ENCODE peak calls at places on chromosomes 7 and 10, in ten cellular contexts. One of them, this sample, is unnamed.

GRCh38 chr10:69839696-69840345 is 38.1 kb downstream of the COL13A1 start:
- DNase-seq in uterus: no peak
- DNase-seq in ovary: no peak
- DNase-seq in heart left ventricle: peak
- DNase-seq in transverse colon: no peak
- DNase-seq in IMR-90: peak
- DNase-seq in tibial nerve: no peak
- DNase-seq in HCT116: no peak
- DNase-seq in testis: no peak
- DNase-seq in H1: no peak
- DNase-seq in this sample: no peak

GRCh38 chr10:30803901-30804322 is 174.4 kb upstream of the LYZL2 start:
- DNase-seq in transverse colon: no peak
- DNase-seq in H1: no peak
- DNase-seq in ovary: peak
- DNase-seq in IMR-90: peak
- DNase-seq in HCT116: no peak
- DNase-seq in uterus: peak
- DNase-seq in tibial nerve: peak
- DNase-seq in heart left ventricle: no peak
- DNase-seq in testis: peak
- DNase-seq in this sample: peak

GRCh38 chr7:155426543-155427410 is 31.2 kb upstream of the EN2 start:
- DNase-seq in ovary: no peak
- DNase-seq in uterus: no peak
- DNase-seq in testis: no peak
- DNase-seq in H1: no peak
- DNase-seq in transverse colon: no peak
- DNase-seq in IMR-90: no peak
- DNase-seq in tibial nerve: no peak
- DNase-seq in HCT116: no peak
- DNase-seq in heart left ventricle: peak
- DNase-seq in this sample: no peak

GRCh38 chr10:102633282-102633681 is 11.0 kb upstream of the TRIM8 start:
- DNase-seq in heart left ventricle: peak
- DNase-seq in H1: no peak
- DNase-seq in testis: no peak
- DNase-seq in HCT116: no peak
- DNase-seq in IMR-90: peak
- DNase-seq in tibial nerve: no peak
- DNase-seq in transverse colon: no peak
- DNase-seq in ovary: peak
- DNase-seq in uterus: no peak
- DNase-seq in this sample: no peak

GRCh38 chr7:92586403-92586802 is 3.8 kb downstream of the FAM133B start:
- DNase-seq in testis: no peak
- DNase-seq in uterus: no peak
- DNase-seq in ovary: no peak
- DNase-seq in transverse colon: no peak
- DNase-seq in tibial nerve: no peak
- DNase-seq in H1: no peak
- DNase-seq in IMR-90: peak
- DNase-seq in HCT116: no peak
- DNase-seq in heart left ventricle: no peak
- DNase-seq in this sample: no peak

GRCh38 chr10:80173441-80173840 is 31.9 kb downstream of the ANXA11 start:
- DNase-seq in heart left ventricle: no peak
- DNase-seq in HCT116: no peak
- DNase-seq in uterus: no peak
- DNase-seq in IMR-90: no peak
- DNase-seq in testis: no peak
- DNase-seq in transverse colon: no peak
- DNase-seq in tibial nerve: no peak
- DNase-seq in ovary: no peak
- DNase-seq in H1: no peak
- DNase-seq in this sample: no peak

GRCh38 chr10:13219685-13220670 is 14.2 kb downstream of the UCMA start:
- DNase-seq in transverse colon: peak
- DNase-seq in uterus: no peak
- DNase-seq in heart left ventricle: no peak
- DNase-seq in H1: peak
- DNase-seq in tibial nerve: no peak
- DNase-seq in testis: no peak
- DNase-seq in ovary: no peak
- DNase-seq in IMR-90: peak
- DNase-seq in HCT116: peak
- DNase-seq in this sample: peak

GRCh38 chr7:7732566-7733290 is 14.3 kb upstream of the RPA3 start:
- DNase-seq in uterus: no peak
- DNase-seq in heart left ventricle: no peak
- DNase-seq in tibial nerve: no peak
- DNase-seq in ovary: no peak
- DNase-seq in testis: no peak
- DNase-seq in transverse colon: no peak
- DNase-seq in HCT116: no peak
- DNase-seq in H1: no peak
- DNase-seq in IMR-90: peak
- DNase-seq in this sample: no peak

GRCh38 chr7:22728416-22729029 is 1.5 kb downstream of the IL6 start:
- DNase-seq in tibial nerve: no peak
- DNase-seq in heart left ventricle: no peak
- DNase-seq in IMR-90: peak
- DNase-seq in uterus: no peak
- DNase-seq in testis: no peak
- DNase-seq in H1: no peak
- DNase-seq in HCT116: peak
- DNase-seq in transverse colon: no peak
- DNase-seq in ovary: no peak
- DNase-seq in this sample: no peak

GRCh38 chr7:70833726-70834125 is 298.2 kb upstream of the GALNT17 start:
- DNase-seq in uterus: no peak
- DNase-seq in heart left ventricle: no peak
- DNase-seq in testis: no peak
- DNase-seq in tibial nerve: no peak
- DNase-seq in transverse colon: no peak
- DNase-seq in ovary: no peak
- DNase-seq in IMR-90: peak
- DNase-seq in HCT116: no peak
- DNase-seq in H1: no peak
- DNase-seq in this sample: no peak

GRCh38 chr10:116742367-116743265 is at the start of gene HSPA12A:
- DNase-seq in H1: peak
- DNase-seq in testis: peak
- DNase-seq in heart left ventricle: peak
- DNase-seq in tibial nerve: peak
- DNase-seq in HCT116: peak
- DNase-seq in IMR-90: peak
- DNase-seq in ovary: peak
- DNase-seq in uterus: peak
- DNase-seq in transverse colon: peak
- DNase-seq in this sample: peak

GRCh38 chr10:105785721-105786120 is 1144.6 kb downstream of the SORCS3 start:
- DNase-seq in H1: no peak
- DNase-seq in heart left ventricle: no peak
- DNase-seq in IMR-90: no peak
- DNase-seq in ovary: no peak
- DNase-seq in testis: no peak
- DNase-seq in transverse colon: no peak
- DNase-seq in HCT116: no peak
- DNase-seq in tibial nerve: no peak
- DNase-seq in uterus: no peak
- DNase-seq in this sample: no peak

GRCh38 chr10:50932113-50932512 is 46.7 kb upstream of the A1CF start:
- DNase-seq in IMR-90: peak
- DNase-seq in testis: no peak
- DNase-seq in heart left ventricle: no peak
- DNase-seq in ovary: no peak
- DNase-seq in tibial nerve: no peak
- DNase-seq in H1: no peak
- DNase-seq in uterus: no peak
- DNase-seq in transverse colon: no peak
- DNase-seq in HCT116: no peak
- DNase-seq in this sample: no peak

DNA sequence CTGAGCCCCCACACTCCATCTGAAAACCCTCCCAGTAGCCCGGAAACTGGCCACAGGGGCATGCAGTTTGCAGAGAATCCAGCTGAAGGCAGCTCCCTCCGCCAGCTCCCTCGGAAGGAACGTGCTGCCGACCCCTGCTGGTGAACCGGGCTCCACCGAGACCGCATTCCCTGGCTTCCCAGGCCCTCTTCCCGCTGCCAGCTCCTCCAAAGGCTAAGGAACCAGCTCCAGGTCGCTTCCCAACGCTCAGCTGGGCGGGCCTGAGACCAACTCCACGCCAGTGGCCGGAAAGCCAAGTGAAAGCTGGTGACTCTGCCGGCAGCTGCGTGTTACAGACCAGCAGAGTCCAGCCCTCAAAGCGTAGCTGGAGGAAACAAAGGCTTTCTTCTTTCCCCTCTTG is 35.8 kb downstream of the GPER1 start:
- DNase-seq in heart left ventricle: peak
- DNase-seq in transverse colon: peak
- DNase-seq in tibial nerve: peak
- DNase-seq in HCT116: no peak
- DNase-seq in IMR-90: peak
- DNase-seq in H1: peak
- DNase-seq in testis: peak
- DNase-seq in uterus: peak
- DNase-seq in ovary: peak
- DNase-seq in this sample: peak
- TF ChIP-seq CTCF in heart left ventricle: peak
- TF ChIP-seq CTCF in transverse colon: peak
- TF ChIP-seq CTCF in tibial nerve: peak
- TF ChIP-seq CTCF in HCT116: no peak
- TF ChIP-seq CTCF in IMR-90: peak
- TF ChIP-seq CTCF in H1: peak
- TF ChIP-seq CTCF in testis: peak
- TF ChIP-seq CTCF in uterus: peak
- TF ChIP-seq CTCF in ovary: peak
- TF ChIP-seq CTCF in this sample: no peak

GRCh38 chr7:130990178-130990832 is 256.3 kb upstream of the KLF14 start:
- DNase-seq in IMR-90: no peak
- DNase-seq in heart left ventricle: no peak
- DNase-seq in HCT116: no peak
- DNase-seq in uterus: no peak
- DNase-seq in testis: no peak
- DNase-seq in H1: no peak
- DNase-seq in ovary: no peak
- DNase-seq in tibial nerve: no peak
- DNase-seq in transverse colon: peak
- DNase-seq in this sample: peak
- TF ChIP-seq POLR2A in IMR-90: no peak
- TF ChIP-seq POLR2A in heart left ventricle: no peak
- TF ChIP-seq POLR2A in HCT116: no peak
- TF ChIP-seq POLR2A in uterus: no peak
- TF ChIP-seq POLR2A in testis: no peak
- TF ChIP-seq POLR2A in H1: no peak
- TF ChIP-seq POLR2A in ovary: no peak
- TF ChIP-seq POLR2A in tibial nerve: no peak
- TF ChIP-seq POLR2A in transverse colon: no peak
- TF ChIP-seq POLR2A in this sample: no peak

DNA sequence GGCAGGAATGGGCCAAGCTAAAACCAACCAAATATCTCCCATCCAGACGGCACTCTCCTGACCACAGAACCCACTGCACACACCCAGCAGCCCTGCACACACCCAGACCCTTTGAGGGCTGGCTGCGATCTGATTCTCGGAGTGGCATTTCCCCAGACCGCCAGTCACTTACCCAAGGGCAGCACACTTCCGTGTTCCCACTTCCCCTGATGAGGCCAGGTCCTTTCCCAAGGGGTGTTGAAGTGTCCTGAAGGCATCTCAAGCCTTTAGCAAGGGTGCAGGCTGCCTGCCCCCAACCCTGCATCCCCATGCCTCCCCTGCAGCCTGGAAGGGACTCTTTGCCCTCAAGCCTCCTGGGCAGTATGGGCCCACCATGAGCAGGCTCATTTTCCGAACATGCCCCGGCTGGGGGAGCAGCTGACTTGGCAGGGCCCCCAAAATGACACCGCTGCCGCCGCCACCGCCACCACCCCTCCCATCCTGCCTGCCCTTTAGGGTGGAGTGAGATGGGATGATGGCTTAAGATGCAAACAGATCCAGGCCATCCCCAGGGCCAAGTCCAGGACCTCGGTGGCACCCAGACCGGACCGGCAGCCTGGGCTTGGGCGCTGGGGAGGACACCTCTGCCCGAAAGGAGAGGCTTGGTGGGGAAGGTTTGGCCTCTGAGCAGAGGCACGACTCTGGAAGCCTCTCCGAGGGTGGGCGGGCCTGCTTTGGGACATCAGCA is 159.8 kb downstream of the NRF1 start:
- DNase-seq in uterus: no peak
- DNase-seq in IMR-90: no peak
- DNase-seq in HCT116: no peak
- DNase-seq in testis: no peak
- DNase-seq in H1: no peak
- DNase-seq in transverse colon: no peak
- DNase-seq in tibial nerve: no peak
- DNase-seq in heart left ventricle: no peak
- DNase-seq in ovary: no peak
- DNase-seq in this sample: no peak
- TF ChIP-seq CTCF in uterus: no peak
- TF ChIP-seq CTCF in IMR-90: no peak
- TF ChIP-seq CTCF in HCT116: no peak
- TF ChIP-seq CTCF in testis: no peak
- TF ChIP-seq CTCF in H1: no peak
- TF ChIP-seq CTCF in transverse colon: no peak
- TF ChIP-seq CTCF in tibial nerve: no peak
- TF ChIP-seq CTCF in heart left ventricle: no peak
- TF ChIP-seq CTCF in ovary: no peak
- TF ChIP-seq CTCF in this sample: no peak

DNA sequence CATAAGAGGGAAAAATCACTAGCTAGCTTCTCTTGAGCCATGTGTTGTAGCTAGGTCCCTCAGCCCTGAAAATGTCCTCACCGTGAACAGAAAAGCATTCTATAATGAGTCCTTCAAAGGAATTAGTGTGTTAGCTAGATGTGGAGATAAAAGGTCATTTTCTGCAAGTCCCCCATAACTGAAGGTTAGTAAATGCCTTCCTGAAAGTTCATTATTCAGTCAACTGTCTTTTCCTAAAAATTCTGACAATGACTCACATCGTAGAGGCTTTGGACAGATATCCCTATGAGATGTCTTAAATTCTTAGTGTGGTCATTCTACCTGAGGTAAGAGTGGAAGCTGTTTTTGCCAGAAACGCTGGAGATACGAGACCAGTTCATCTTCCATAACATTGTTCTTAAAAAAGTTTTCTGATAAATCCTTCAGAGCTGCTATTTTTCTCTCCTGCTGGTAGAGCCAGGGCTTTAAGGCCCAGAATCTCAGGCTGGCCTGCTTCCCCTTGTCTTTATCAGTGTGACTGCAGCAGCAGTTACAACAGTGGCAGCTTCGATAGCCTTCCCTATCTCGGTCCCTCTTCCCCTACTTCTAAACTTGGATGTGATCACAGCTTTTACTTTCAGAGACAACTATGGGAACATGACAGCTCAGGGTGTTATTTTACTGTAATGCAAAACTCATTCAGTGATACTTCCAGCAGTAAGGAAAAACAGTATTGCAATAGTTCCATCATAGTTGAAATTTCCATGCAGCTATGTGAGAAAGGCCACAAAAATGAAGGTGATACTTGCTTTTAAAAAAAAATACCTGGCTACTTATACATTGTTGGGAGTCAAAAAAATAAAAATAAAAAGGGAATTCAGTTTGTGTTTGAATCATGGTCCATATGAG is 37.3 kb upstream of the PRKAR2B start:
- DNase-seq in transverse colon: no peak
- DNase-seq in heart left ventricle: no peak
- DNase-seq in uterus: no peak
- DNase-seq in HCT116: no peak
- DNase-seq in testis: peak
- DNase-seq in IMR-90: no peak
- DNase-seq in tibial nerve: no peak
- DNase-seq in ovary: no peak
- DNase-seq in H1: no peak
- DNase-seq in this sample: no peak
- TF ChIP-seq POLR2A in transverse colon: no peak
- TF ChIP-seq POLR2A in heart left ventricle: no peak
- TF ChIP-seq POLR2A in uterus: no peak
- TF ChIP-seq POLR2A in HCT116: no peak
- TF ChIP-seq POLR2A in testis: no peak
- TF ChIP-seq POLR2A in IMR-90: no peak
- TF ChIP-seq POLR2A in tibial nerve: no peak
- TF ChIP-seq POLR2A in ovary: no peak
- TF ChIP-seq POLR2A in H1: no peak
- TF ChIP-seq POLR2A in this sample: no peak